ENCODE peak calls at places on chromosomes 7 and 10, in seven cellular contexts. Y is pancreas; A is hepatocyte; D is suprapubic skin; S is stomach; W is uterus; O is CD8-positive, alpha-beta memory T cell. U is an unnamed sample.
A peak's percentile ranks its signal among the peaks of the same experiment; 100 is the strongest.

GRCh38 chr7:134016223-134016941 is 110.8 kb upstream of the LRGUK start:
- DNase-seq in O (no peak), W (no peak), Y (no peak), A (peak; percentile 48), D (no peak), S (peak; percentile 30), U (no peak)

GRCh38 chr7:5690931-5691461 is 90.5 kb downstream of the RNF216 start:
- DNase-seq in A (no peak), O (no peak), Y (no peak), D (no peak), S (no peak), W (peak; percentile 48), U (peak; percentile 88)

GRCh38 chr7:124411796-124412195 is 353.8 kb downstream of the GPR37 start:
- DNase-seq in A (no peak), O (no peak), W (no peak), Y (no peak), S (no peak), D (no peak), U (no peak)

GRCh38 chr10:33215154-33215553 is 119.3 kb downstream of the NRP1 start:
- DNase-seq in D (no peak), S (no peak), O (no peak), A (peak; percentile 54), Y (no peak), W (no peak), U (no peak)

GRCh38 chr7:44750921-44751571 is 2.4 kb downstream of the ZMIZ2 start:
- DNase-seq in Y (no peak), S (no peak), D (no peak), A (peak; percentile 57), O (peak; percentile 55), W (no peak), U (no peak)

GRCh38 chr7:1889556-1890181 is 219.6 kb downstream of the ELFN1 start:
- DNase-seq in D (no peak), Y (no peak), A (no peak), S (no peak), O (no peak), W (no peak), U (no peak)

GRCh38 chr7:140008755-140009610 is 53.8 kb downstream of the PARP12 start:
- DNase-seq in W (no peak), A (no peak), Y (peak; percentile 84), S (peak; percentile 83), O (no peak), D (no peak), U (no peak)

GRCh38 chr10:125159932-125160855 is at the start of gene CTBP2:
- DNase-seq in W (peak; percentile 60), D (peak; percentile 79), S (peak; percentile 54), O (no peak), Y (peak; percentile 56), A (peak; percentile 84), U (peak; percentile 64)

GRCh38 chr7:150986099-150986512 is 4.7 kb upstream of the NOS3 start:
- DNase-seq in O (peak; percentile 33), Y (peak; percentile 46), A (peak; percentile 84), S (peak; percentile 58), W (no peak), D (no peak), U (peak; percentile 57)

GRCh38 chr10:128345331-128345730 is 219.1 kb upstream of the MKI67 start:
- DNase-seq in Y (no peak), A (no peak), O (no peak), D (no peak), W (no peak), S (no peak), U (no peak)

GRCh38 chr7:39248693-39249090 is 271.0 kb downstream of the POU6F2 start:
- DNase-seq in W (no peak), Y (no peak), O (no peak), A (no peak), D (no peak), S (no peak), U (no peak)

GRCh38 chr10:94049911-94050310 is 56.2 kb downstream of the PLCE1 start:
- DNase-seq in D (no peak), W (no peak), O (no peak), A (no peak), Y (no peak), S (no peak), U (no peak)

GRCh38 chr10:94046152-94046551 is 52.4 kb downstream of the PLCE1 start:
- DNase-seq in A (no peak), D (no peak), Y (no peak), S (no peak), O (no peak), W (no peak), U (no peak)

GRCh38 chr10:94042814-94043175 is 49.1 kb downstream of the PLCE1 start:
- DNase-seq in Y (no peak), W (no peak), A (peak; percentile 11), O (no peak), D (no peak), S (no peak), U (no peak)

GRCh38 chr10:94043431-94043990 is 49.8 kb downstream of the PLCE1 start:
- DNase-seq in W (no peak), O (no peak), D (no peak), A (no peak), Y (no peak), S (no peak), U (no peak)

GRCh38 chr10:94047302-94047701 is 53.6 kb downstream of the PLCE1 start:
- DNase-seq in A (no peak), O (no peak), S (no peak), D (no peak), Y (no peak), W (no peak), U (no peak)
- H3K27me3 ChIP-seq in A (no peaks in the 10 kb centered on the region), O (no peaks in the 10 kb centered on the region), S (no peaks in the 10 kb centered on the region), D (no peaks in the 10 kb centered on the region), Y (no peaks in the 10 kb centered on the region), W (no peaks in the 10 kb centered on the region), U (no peaks in the 10 kb centered on the region)

DNA sequence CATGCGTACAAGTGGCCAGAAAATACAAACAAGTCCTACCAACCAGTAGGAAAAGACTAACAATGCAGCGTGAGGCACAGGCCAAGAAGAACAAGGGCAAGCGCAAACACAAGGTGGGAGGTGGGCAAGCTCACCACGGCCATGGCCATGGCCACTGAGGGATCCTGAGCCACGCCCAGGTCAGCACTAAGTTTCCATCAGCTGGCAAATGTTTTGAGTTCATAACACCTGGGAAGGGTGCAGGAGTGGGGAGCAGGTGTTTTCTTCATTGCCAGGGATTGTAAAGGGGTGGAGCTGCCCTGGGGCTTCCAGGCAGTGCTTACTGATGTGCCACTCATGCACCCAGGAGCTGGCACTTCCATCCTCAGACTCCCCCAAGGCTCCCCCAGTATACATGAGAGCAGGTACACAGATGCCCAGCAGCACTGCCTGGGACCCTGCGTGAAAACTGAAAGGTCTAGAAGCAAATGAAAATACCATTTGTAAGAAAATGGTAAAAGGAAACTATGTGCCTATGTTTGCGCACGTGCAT is 139.2 kb upstream of the RET start:
- DNase-seq in O (no peak), A (no peak), S (no peak), D (peak; percentile 53), Y (no peak), W (no peak), U (no peak)
- H3K4me1 ChIP-seq in O (no peaks in the 10 kb centered on the region), A (peaks cover 8% of the 10 kb centered on the region), S (peaks cover 25% of the 10 kb centered on the region), D (peaks cover 12% of the 10 kb centered on the region), Y (peaks cover 9% of the 10 kb centered on the region), W (no peaks in the 10 kb centered on the region), U (peaks cover 7% of the 10 kb centered on the region)

DNA sequence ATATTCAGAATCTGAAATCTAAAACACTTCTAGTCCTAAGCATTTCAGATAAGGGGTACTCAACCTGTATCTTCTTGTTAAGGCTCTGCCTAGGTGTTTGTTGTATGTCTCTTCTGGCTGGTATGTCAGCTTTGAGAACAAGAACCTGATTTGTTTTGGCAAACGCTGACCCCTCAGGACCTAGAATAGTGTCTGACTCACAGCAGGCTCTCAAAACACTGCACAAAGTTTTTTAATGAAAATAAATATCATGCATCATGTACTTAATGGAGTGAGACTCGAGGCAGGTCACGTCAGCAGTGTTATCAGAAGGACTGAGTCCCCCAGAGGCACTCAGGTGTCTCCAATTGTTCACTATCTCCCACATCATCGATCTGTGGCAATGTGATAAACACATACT is 99.1 kb downstream of the GLI3 start:
- DNase-seq in O (no peak), Y (no peak), A (no peak), D (no peak), S (no peak), W (no peak), U (no peak)
- H3K27me3 ChIP-seq in O (no peaks in the 10 kb centered on the region), Y (no peaks in the 10 kb centered on the region), A (no peaks in the 10 kb centered on the region), D (no peaks in the 10 kb centered on the region), S (no peaks in the 10 kb centered on the region), W (no peaks in the 10 kb centered on the region), U (no peaks in the 10 kb centered on the region)

GRCh38 chr10:133011883-133012282 is 69.5 kb upstream of the CFAP46 start:
- DNase-seq in D (no peak), Y (no peak), A (no peak), O (no peak), W (no peak), S (no peak), U (no peak)
- H3K4me1 ChIP-seq in D (peaks cover 16% of the 10 kb centered on the region), Y (no peaks in the 10 kb centered on the region), A (peaks cover 5% of the 10 kb centered on the region), O (no peaks in the 10 kb centered on the region), W (no peaks in the 10 kb centered on the region), S (peaks cover 22% of the 10 kb centered on the region), U (no peaks in the 10 kb centered on the region)

GRCh38 chr7:35253182-35253679 is 669 bp downstream of the TBX20 start:
- DNase-seq in Y (no peak), W (no peak), S (no peak), A (no peak), O (no peak), D (no peak), U (no peak)

GRCh38 chr7:35253680-35254495 is at the start of gene TBX20:
- DNase-seq in D (no peak), O (peak; percentile 5), Y (peak; percentile 31), A (peak; percentile 86), S (peak; percentile 35), W (no peak), U (peak; percentile 41)

GRCh38 chr7:35251606-35252310 is 2.1 kb downstream of the TBX20 start:
- DNase-seq in O (no peak), S (no peak), Y (no peak), D (no peak), A (no peak), W (no peak), U (no peak)

GRCh38 chr7:35250941-35251340 is 3.0 kb downstream of the TBX20 start:
- DNase-seq in A (no peak), Y (no peak), O (no peak), D (no peak), W (no peak), S (no peak), U (no peak)

GRCh38 chr7:35252584-35252983 is 1.3 kb downstream of the TBX20 start:
- DNase-seq in O (no peak), D (no peak), W (no peak), S (no peak), A (no peak), Y (no peak), U (no peak)
- H3K27me3 ChIP-seq in O (peaks cover 43% of the 10 kb centered on the region), D (peaks cover 100% of the 10 kb centered on the region), W (no peaks in the 10 kb centered on the region), S (peaks cover 91% of the 10 kb centered on the region), A (peaks cover 95% of the 10 kb centered on the region), Y (peaks cover 76% of the 10 kb centered on the region), U (peaks cover 48% of the 10 kb centered on the region)